ENCODE peak calls at places on chromosomes 11 and 22, in ten cellular contexts. W is ovary, S is B cell, F is cardiac muscle cell, A is nephron progenitor cell, J is AG04449, P is Peyer's patch, Q is lower lobe of right lung, Z is transverse colon, M is body of pancreas. O is an unnamed sample.

GRCh38 chr22:48592066-48592345 is 1235.7 kb downstream of the BRD1 start:
- DNase-seq in W (no peak), S (no peak), F (no peak), A (no peak), J (no peak), P (no peak), Q (no peak), Z (no peak), M (no peak), O (no peak)

GRCh38 chr11:38476808-38477565 is 1879.0 kb upstream of the RAG2 start:
- DNase-seq in W (no peak), S (no peak), F (no peak), A (no peak), J (no peak), P (no peak), Q (no peak), Z (no peak), M (no peak), O (no peak)

GRCh38 chr11:111378185-111378772 is 796 bp downstream of the POU2AF1 start:
- DNase-seq in W (no peak), S (no peak), F (no peak), A (no peak), J (no peak), P (no peak), Q (no peak), Z (no peak), M (no peak), O (no peak)

GRCh38 chr22:28025866-28026575 is 107.0 kb upstream of the PITPNB start:
- DNase-seq in W (no peak), S (no peak), F (no peak), A (no peak), J (no peak), P (no peak), Q (no peak), Z (no peak), M (no peak), O (no peak)

GRCh38 chr11:7596975-7597391 is 76.3 kb downstream of the CYB5R2 start:
- DNase-seq in W (no peak), S (no peak), F (no peak), A (no peak), J (no peak), P (peak; percentile 75), Q (no peak), Z (peak; percentile 41), M (peak; percentile 40), O (no peak)

GRCh38 chr22:29369460-29369859 is 18.9 kb downstream of the AP1B1 start:
- DNase-seq in W (peak; percentile 58), S (no peak), F (no peak), A (peak; percentile 27), J (no peak), P (no peak), Q (peak; percentile 65), Z (peak; percentile 39), M (peak; percentile 54), O (peak; percentile 39)

GRCh38 chr11:44759743-44760476 is 33.1 kb downstream of the TSPAN18 start:
- DNase-seq in W (no peak), S (no peak), F (no peak), A (no peak), J (no peak), P (no peak), Q (no peak), Z (no peak), M (no peak), O (no peak)

GRCh38 chr11:5288108-5288911 is 13.4 kb downstream of the OR51B4 start:
- DNase-seq in W (no peak), S (no peak), F (no peak), A (no peak), J (no peak), P (no peak), Q (no peak), Z (no peak), M (no peak), O (no peak)

GRCh38 chr11:78379039-78379670 is 38.5 kb downstream of the GAB2 start:
- DNase-seq in W (no peak), S (no peak), F (peak; percentile 27), A (no peak), J (no peak), P (no peak), Q (no peak), Z (no peak), M (no peak), O (no peak)

GRCh38 chr22:36644333-36644757 is 59.2 kb downstream of the CACNG2 start:
- DNase-seq in W (no peak), S (no peak), F (peak; percentile 84), A (peak; percentile 72), J (peak; percentile 59), P (no peak), Q (no peak), Z (no peak), M (peak; percentile 79), O (peak; percentile 71)

GRCh38 chr22:47748887-47749286 is 986.4 kb downstream of the TBC1D22A start:
- DNase-seq in W (no peak), S (no peak), F (no peak), A (no peak), J (no peak), P (no peak), Q (no peak), Z (no peak), M (no peak), O (no peak)

GRCh38 chr22:20093437-20093836 is 13.4 kb downstream of the DGCR8 start:
- DNase-seq in W (no peak), S (no peak), F (no peak), A (no peak), J (no peak), P (no peak), Q (peak; percentile 13), Z (no peak), M (peak; percentile 91), O (no peak)

GRCh38 chr11:80562726-80563125 is 1121.9 kb upstream of the TENM4 start:
- DNase-seq in W (no peak), S (no peak), F (no peak), A (no peak), J (no peak), P (no peak), Q (no peak), Z (no peak), M (no peak), O (no peak)

GRCh38 chr22:17479129-17479528 is 84.2 kb upstream of the SLC25A18 start:
- DNase-seq in W (no peak), S (no peak), F (no peak), A (no peak), J (no peak), P (no peak), Q (no peak), Z (no peak), M (no peak), O (no peak)

GRCh38 chr11:17529814-17530162 is 14.4 kb downstream of the USH1C start:
- DNase-seq in W (no peak), S (no peak), F (no peak), A (no peak), J (no peak), P (no peak), Q (no peak), Z (no peak), M (no peak), O (no peak)

GRCh38 chr11:10308208-10308954 is 3.5 kb downstream of the ADM start:
- DNase-seq in W (no peak), S (no peak), F (no peak), A (no peak), J (no peak), P (no peak), Q (no peak), Z (no peak), M (no peak), O (no peak)

GRCh38 chr11:93221539-93221938 is 23.7 kb upstream of the SLC36A4 start:
- DNase-seq in W (no peak), S (no peak), F (no peak), A (no peak), J (no peak), P (peak; percentile 60), Q (no peak), Z (peak; percentile 28), M (no peak), O (no peak)

GRCh38 chr22:32897400-32897799 is 95.9 kb downstream of the TIMP3 start:
- DNase-seq in W (no peak), S (no peak), F (no peak), A (no peak), J (peak; percentile 28), P (no peak), Q (no peak), Z (no peak), M (no peak), O (no peak)

DNA sequence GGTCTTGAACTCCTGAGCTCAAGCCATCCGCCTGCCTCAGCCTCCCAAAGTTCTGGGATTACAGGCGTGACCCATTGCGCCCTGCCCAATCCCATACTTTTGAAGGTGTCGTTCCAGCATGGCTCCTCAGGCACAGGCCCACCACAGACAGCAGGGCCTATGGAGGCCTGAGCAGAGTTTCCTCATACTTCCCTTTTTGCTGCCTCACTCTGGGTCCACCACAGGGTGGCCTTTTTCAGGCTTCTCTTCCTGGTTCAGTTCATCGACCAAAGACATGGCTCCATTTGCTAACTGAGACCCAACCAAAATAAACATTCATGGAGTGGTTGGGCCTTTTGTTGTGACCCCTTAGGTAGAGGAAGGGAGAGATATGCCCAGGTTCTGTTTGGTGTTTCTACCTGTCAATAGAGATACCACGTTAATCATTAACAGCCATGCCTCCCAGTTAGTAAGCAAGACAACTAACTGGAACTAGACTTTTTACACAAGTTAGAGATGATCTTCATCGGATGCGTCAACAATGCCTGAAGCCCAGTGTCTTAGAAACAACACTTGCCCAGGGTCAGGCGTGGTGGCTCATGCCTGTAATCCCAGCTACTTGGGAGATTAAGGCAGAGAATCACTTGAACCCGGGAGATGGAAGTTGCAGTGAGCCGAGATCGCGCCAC is 35.1 kb downstream of the TRIOBP start:
- DNase-seq in W (no peak), S (no peak), F (no peak), A (no peak), J (no peak), P (no peak), Q (no peak), Z (peak; percentile 63), M (peak; percentile 37), O (no peak)
- TF ChIP-seq CTCF in W (no peak), S (no peak), F (peak; percentile 6), A (no peak), J (no peak), P (no peak), Q (no peak), Z (peak; percentile 59), M (no peak), O (no peak)

GRCh38 chr22:50606126-50606525 is 5.5 kb downstream of the MAPK8IP2 start:
- DNase-seq in W (no peak), S (peak; percentile 9), F (no peak), A (no peak), J (no peak), P (no peak), Q (no peak), Z (no peak), M (no peak), O (no peak)
- TF ChIP-seq CTCF in W (no peak), S (no peak), F (peak; percentile 50), A (no peak), J (no peak), P (no peak), Q (no peak), Z (no peak), M (no peak), O (no peak)

GRCh38 chr11:32858731-32859130 is 29.0 kb downstream of the PRRG4 start:
- DNase-seq in W (no peak), S (no peak), F (no peak), A (no peak), J (no peak), P (no peak), Q (no peak), Z (no peak), M (no peak), O (no peak)
- TF ChIP-seq CTCF in W (no peak), S (no peak), F (no peak), A (no peak), J (no peak), P (no peak), Q (no peak), Z (no peak), M (no peak), O (peak; percentile 54)

GRCh38 chr11:71251761-71252433 is 480 bp downstream of the SHANK2 start:
- DNase-seq in W (no peak), S (peak; percentile 60), F (peak; percentile 73), A (peak; percentile 87), J (no peak), P (peak; percentile 66), Q (no peak), Z (peak; percentile 43), M (peak; percentile 64), O (peak; percentile 69)
- TF ChIP-seq CTCF in W (no peak), S (no peak), F (peak; percentile 39), A (peak; percentile 47), J (no peak), P (peak; percentile 24), Q (peak; percentile 38), Z (peak; percentile 32), M (peak; percentile 44), O (peak; percentile 52)

O was measured in endothelial cell.